ENCODE peak calls at places on chromosomes 16 and 17, in six cellular contexts. U is transverse colon, W is HL-60, F is Panc1, Y is stomach, T is spleen. N is an unnamed sample.

GRCh38 chr17:10738516-10739258 is 8.9 kb upstream of the TMEM220 start:
- DNase-seq in W (no peak), Y (peak; percentile 25), F (no peak), T (no peak), U (peak; percentile 54), N (no peak)

GRCh38 chr16:67258160-67258835 is 9.5 kb downstream of the SLC9A5 start:
- DNase-seq in F (no peak), T (peak; percentile 86), Y (no peak), U (no peak), W (no peak), N (no peak)

GRCh38 chr16:70481929-70482536 is 27.6 kb downstream of the FCSK start:
- DNase-seq in U (no peak), Y (no peak), W (no peak), T (no peak), F (no peak), N (no peak)

GRCh38 chr17:17086585-17086984 is 44.3 kb downstream of the MPRIP start:
- DNase-seq in F (no peak), Y (no peak), U (peak; percentile 4), W (no peak), T (no peak), N (no peak)

GRCh38 chr17:72806011-72806410 is 286.5 kb downstream of the SLC39A11 start:
- DNase-seq in U (no peak), W (no peak), F (no peak), Y (no peak), T (no peak), N (no peak)

GRCh38 chr16:20878682-20879147 is 21.4 kb downstream of the DCUN1D3 start:
- DNase-seq in F (no peak), W (no peak), U (no peak), T (no peak), Y (no peak), N (no peak)

GRCh38 chr17:47663997-47664941 is 14.6 kb downstream of the KPNB1 start:
- DNase-seq in W (peak; percentile 68), F (peak; percentile 38), U (peak; percentile 60), T (peak; percentile 82), Y (peak; percentile 65), N (peak; percentile 48)

GRCh38 chr16:84281077-84281476 is 13.6 kb upstream of the WFDC1 start:
- DNase-seq in W (no peak), T (no peak), Y (no peak), F (no peak), U (no peak), N (peak; percentile 78)

GRCh38 chr16:71247478-71247877 is 17.0 kb upstream of the HYDIN start:
- DNase-seq in U (no peak), W (no peak), T (no peak), Y (no peak), F (no peak), N (no peak)

GRCh38 chr17:46772879-46773620 is 45.4 kb downstream of the WNT3 start:
- DNase-seq in F (no peak), T (no peak), Y (no peak), W (no peak), U (no peak), N (no peak)

GRCh38 chr16:89371968-89372634 is 118.3 kb downstream of the ANKRD11 start:
- DNase-seq in F (no peak), W (no peak), U (no peak), Y (no peak), T (no peak), N (no peak)

GRCh38 chr17:30450125-30451027 is 26.8 kb upstream of the GOSR1 start:
- DNase-seq in U (no peak), W (no peak), Y (no peak), F (no peak), T (no peak), N (no peak)

GRCh38 chr17:75854111-75854748 is 905 bp downstream of the WBP2 start:
- DNase-seq in Y (no peak), W (no peak), F (no peak), T (peak; percentile 71), U (no peak), N (no peak)

GRCh38 chr17:72173475-72174116 is 52.8 kb downstream of the SOX9 start:
- DNase-seq in U (no peak), F (no peak), W (no peak), Y (no peak), T (no peak), N (no peak)

GRCh38 chr17:2056221-2057129 is 1.6 kb downstream of the HIC1 start:
- DNase-seq in T (peak; percentile 90), Y (no peak), F (no peak), U (peak; percentile 42), W (no peak), N (no peak)

GRCh38 chr16:55125818-55126385 is 195.2 kb downstream of the IRX5 start:
- DNase-seq in T (no peak), Y (no peak), U (no peak), F (no peak), W (no peak), N (no peak)

GRCh38 chr17:57735707-57736106 is 9.4 kb downstream of the CCDC182 start:
- DNase-seq in T (no peak), W (peak; percentile 14), Y (no peak), F (no peak), U (no peak), N (peak; percentile 36)

GRCh38 chr17:33050611-33051140 is 59.0 kb downstream of the SPACA3 start:
- DNase-seq in U (no peak), F (no peak), Y (no peak), T (no peak), W (no peak), N (no peak)

GRCh38 chr16:1215574-1216295 is 9.3 kb downstream of the TPSG1 start:
- DNase-seq in F (no peak), T (no peak), U (no peak), Y (no peak), W (no peak), N (no peak)

GRCh38 chr17:36578671-36579070 is 13.0 kb upstream of the DHRS11 start:
- DNase-seq in T (no peak), W (no peak), U (no peak), F (no peak), Y (no peak), N (no peak)

GRCh38 chr16:6447046-6447445 is 885.6 kb upstream of the RBFOX1 start:
- DNase-seq in W (no peak), F (no peak), Y (no peak), T (no peak), U (no peak), N (no peak)

GRCh38 chr16:67235816-67236547 is 9.1 kb downstream of the TMEM208 start:
- DNase-seq in W (peak; percentile 31), U (no peak), Y (no peak), T (peak; percentile 62), F (no peak), N (no peak)

GRCh38 chr16:17224859-17225258 is 245.9 kb downstream of the XYLT1 start:
- DNase-seq in T (no peak), U (peak; percentile 66), W (peak; percentile 83), F (no peak), Y (peak; percentile 36), N (no peak)

GRCh38 chr16:86951831-86952598 is 365.2 kb downstream of the C16orf95 start:
- DNase-seq in Y (no peak), W (no peak), U (no peak), T (no peak), F (no peak), N (peak; percentile 36)
- TF ChIP-seq POLR2AphosphoS5 in Y (no peak), W (no peak), U (no peak), T (no peak), F (no peak), N (no peak)

DNA sequence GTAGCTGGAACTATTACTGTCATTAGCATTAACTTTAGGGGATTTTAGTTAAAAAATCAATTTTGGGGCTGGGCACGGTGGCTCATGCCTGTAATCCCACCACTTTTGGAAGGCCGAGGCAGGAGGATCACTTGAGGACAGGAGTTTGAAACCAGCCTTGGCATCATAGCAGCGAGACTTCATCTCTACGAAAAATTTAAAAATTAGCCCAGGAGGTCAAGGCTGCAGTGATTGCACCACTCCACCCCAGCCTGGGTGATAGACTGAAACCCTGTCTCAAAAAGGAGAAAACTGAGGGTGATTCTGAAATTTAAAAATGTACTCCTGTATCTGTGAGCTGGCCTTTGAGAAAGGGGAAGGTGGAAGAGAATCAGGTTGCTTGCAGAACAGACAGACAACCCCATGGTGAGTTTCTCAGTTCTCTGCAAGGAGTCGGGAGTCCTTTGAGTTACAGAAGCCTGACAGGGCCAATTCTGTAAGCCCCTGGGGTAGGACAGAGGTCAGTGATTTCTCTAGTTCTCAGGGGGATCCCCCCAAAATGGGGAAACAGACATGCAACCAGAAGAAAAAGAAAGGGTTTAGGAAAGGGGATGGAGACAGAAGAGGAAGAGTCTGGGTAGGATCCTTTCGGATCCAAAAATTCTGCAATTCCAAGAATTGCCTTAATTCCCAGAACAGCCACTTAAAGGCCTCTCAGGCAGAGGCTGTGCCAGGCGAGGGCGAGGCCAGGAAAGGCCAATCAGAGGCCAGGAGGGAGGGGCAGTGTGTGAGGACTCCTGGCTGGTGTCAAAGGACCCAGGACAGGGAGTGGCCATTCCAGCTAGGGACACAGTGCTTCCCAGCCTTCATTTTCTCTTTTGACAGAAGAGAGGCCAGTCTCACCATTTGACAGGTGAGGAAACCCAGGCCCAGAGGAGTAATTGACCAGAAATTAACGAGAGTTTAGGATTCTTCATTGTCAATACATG is 6.7 kb downstream of the NUPR1 start:
- DNase-seq in Y (peak; percentile 90), W (no peak), F (no peak), T (no peak), U (peak; percentile 86), N (peak; percentile 56)
- TF ChIP-seq POLR2AphosphoS5 in Y (peak; percentile 48), W (no peak), F (no peak), T (peak; percentile 56), U (peak; percentile 27), N (no peak)

GRCh38 chr16:11333010-11333409 is 12.2 kb upstream of the RMI2 start:
- DNase-seq in U (no peak), T (no peak), F (no peak), W (no peak), Y (no peak), N (no peak)
- TF ChIP-seq POLR2AphosphoS5 in U (no peak), T (no peak), F (no peak), W (no peak), Y (no peak), N (no peak)

GRCh38 chr17:7281074-7281952 is at the start of gene SLC2A4:
- DNase-seq in U (peak; percentile 97), F (peak; percentile 89), T (peak; percentile 93), Y (peak; percentile 96), W (peak; percentile 81), N (peak; percentile 95)

GRCh38 chr17:7282752-7283321 is 1.3 kb downstream of the SLC2A4 start:
- DNase-seq in Y (no peak), T (no peak), U (no peak), F (no peak), W (no peak), N (no peak)

GRCh38 chr17:7280519-7281073 is 922 bp upstream of the SLC2A4 start:
- DNase-seq in W (peak; percentile 67), F (peak; percentile 80), U (peak; percentile 91), T (peak; percentile 95), Y (peak; percentile 87), N (peak; percentile 70)

GRCh38 chr17:7283471-7284216 is 2.1 kb downstream of the SLC2A4 start:
- DNase-seq in Y (no peak), W (no peak), T (no peak), U (no peak), F (no peak), N (no peak)

GRCh38 chr17:7281953-7282751 is 634 bp downstream of the SLC2A4 start:
- DNase-seq in W (no peak), Y (no peak), F (no peak), T (peak; percentile 79), U (no peak), N (no peak)
- TF ChIP-seq POLR2AphosphoS5 in W (no peak), Y (no peak), F (no peak), T (no peak), U (peak; percentile 21), N (no peak)

GRCh38 chr17:31549121-31549524 is 157.6 kb downstream of the RAB11FIP4 start:
- DNase-seq in Y (no peak), F (no peak), T (no peak), W (peak; percentile 26), U (no peak), N (no peak)
- TF ChIP-seq POLR2AphosphoS5 in Y (no peak), F (no peak), T (no peak), W (no peak), U (no peak), N (no peak)

N was measured in HCT116.